ENCODE peak calls at places on chromosomes 16 and 17, in seven cellular contexts. C is thoracic aorta, Q is small intestine, I is heart left ventricle, U is lower lobe of right lung, R is heart right ventricle, T is hepatocyte. H is an unnamed sample.

GRCh38 chr16:31228206-31228605 is 11.3 kb upstream of the PYDC1 start:
- DNase-seq in Q (no peak), T (no peak), U (no peak), I (no peak), C (no peak), R (no peak), H (no peak)

GRCh38 chr17:48577946-48578615 is at the start of gene HOXB4:
- DNase-seq in Q (peak; percentile 30), R (peak; percentile 20), U (peak; percentile 73), T (peak; percentile 76), C (peak; percentile 64), I (peak; percentile 69), H (no peak)

GRCh38 chr17:32805029-32805976 is 71.6 kb downstream of the MYO1D start:
- DNase-seq in T (no peak), R (no peak), C (no peak), Q (no peak), U (no peak), I (no peak), H (no peak)

GRCh38 chr17:74972107-74972972 is at the start of gene HID1:
- DNase-seq in I (peak; percentile 66), Q (peak; percentile 73), U (peak; percentile 79), C (no peak), R (peak; percentile 45), T (peak; percentile 90), H (no peak)

GRCh38 chr17:19418312-19418992 is 7.4 kb downstream of the RNF112 start:
- DNase-seq in R (no peak), C (no peak), Q (no peak), I (no peak), U (no peak), T (peak; percentile 60), H (no peak)

GRCh38 chr17:67377727-67378443 is 804 bp downstream of the PITPNC1 start:
- DNase-seq in T (peak; percentile 74), I (peak; percentile 61), U (peak; percentile 75), C (no peak), R (peak; percentile 46), Q (peak; percentile 29), H (no peak)

GRCh38 chr16:81652798-81653505 is 126.1 kb upstream of the PLCG2 start:
- DNase-seq in R (no peak), U (no peak), T (no peak), C (no peak), I (no peak), Q (no peak), H (no peak)

GRCh38 chr17:20200016-20200788 is 191.0 kb downstream of the SPECC1 start:
- DNase-seq in Q (no peak), C (no peak), T (no peak), U (no peak), I (no peak), R (no peak), H (no peak)

GRCh38 chr17:65987988-65988387 is 203.9 kb downstream of the CEP112 start:
- DNase-seq in I (no peak), C (no peak), R (no peak), T (peak; percentile 35), Q (peak; percentile 70), U (no peak), H (peak; percentile 6)

GRCh38 chr17:9002610-9003354 is 18.5 kb upstream of the NTN1 start:
- DNase-seq in Q (no peak), C (no peak), U (no peak), T (peak; percentile 55), I (no peak), R (no peak), H (no peak)

GRCh38 chr17:68439656-68440290 is 17.5 kb downstream of the WIPI1 start:
- DNase-seq in I (no peak), U (no peak), Q (no peak), R (no peak), T (no peak), C (no peak), H (no peak)

GRCh38 chr17:2853722-2854580 is 57.7 kb downstream of the RAP1GAP2 start:
- DNase-seq in R (no peak), Q (peak; percentile 59), U (peak; percentile 53), I (peak; percentile 51), C (no peak), T (peak; percentile 74), H (no peak)

GRCh38 chr16:84806256-84806889 is 13.4 kb upstream of the CRISPLD2 start:
- DNase-seq in T (peak; percentile 50), I (peak; percentile 81), R (peak; percentile 54), U (peak; percentile 66), Q (no peak), C (no peak), H (no peak)

GRCh38 chr16:89574681-89575246 is 794 bp upstream of the CPNE7 start:
- DNase-seq in R (no peak), C (no peak), U (peak; percentile 67), T (peak; percentile 88), I (no peak), Q (peak; percentile 72), H (no peak)

GRCh38 chr17:69796093-69796492 is 278.9 kb upstream of the KCNJ16 start:
- DNase-seq in U (no peak), R (peak; percentile 13), Q (no peak), C (no peak), I (no peak), T (peak; percentile 6), H (no peak)

GRCh38 chr17:78414178-78415162 is 36.0 kb downstream of the PGS1 start:
- DNase-seq in I (no peak), R (no peak), Q (no peak), U (no peak), C (no peak), T (no peak), H (no peak)

GRCh38 chr17:57603978-57604377 is 141.1 kb downstream of the CCDC182 start:
- DNase-seq in C (no peak), I (no peak), R (no peak), Q (peak; percentile 25), U (peak; percentile 72), T (no peak), H (no peak)

GRCh38 chr17:81550830-81551457 is 1.2 kb downstream of the FAAP100 start:
- DNase-seq in C (no peak), Q (no peak), R (no peak), I (no peak), U (no peak), T (no peak), H (no peak)

GRCh38 chr17:38403491-38403890 is 24.8 kb upstream of the ARHGAP23 start:
- DNase-seq in U (no peak), R (no peak), I (no peak), Q (no peak), T (no peak), C (no peak), H (no peak)

GRCh38 chr16:24188143-24188542 is 68.0 kb upstream of the CACNG3 start:
- DNase-seq in U (no peak), Q (no peak), C (no peak), R (no peak), I (no peak), T (no peak), H (no peak)

DNA sequence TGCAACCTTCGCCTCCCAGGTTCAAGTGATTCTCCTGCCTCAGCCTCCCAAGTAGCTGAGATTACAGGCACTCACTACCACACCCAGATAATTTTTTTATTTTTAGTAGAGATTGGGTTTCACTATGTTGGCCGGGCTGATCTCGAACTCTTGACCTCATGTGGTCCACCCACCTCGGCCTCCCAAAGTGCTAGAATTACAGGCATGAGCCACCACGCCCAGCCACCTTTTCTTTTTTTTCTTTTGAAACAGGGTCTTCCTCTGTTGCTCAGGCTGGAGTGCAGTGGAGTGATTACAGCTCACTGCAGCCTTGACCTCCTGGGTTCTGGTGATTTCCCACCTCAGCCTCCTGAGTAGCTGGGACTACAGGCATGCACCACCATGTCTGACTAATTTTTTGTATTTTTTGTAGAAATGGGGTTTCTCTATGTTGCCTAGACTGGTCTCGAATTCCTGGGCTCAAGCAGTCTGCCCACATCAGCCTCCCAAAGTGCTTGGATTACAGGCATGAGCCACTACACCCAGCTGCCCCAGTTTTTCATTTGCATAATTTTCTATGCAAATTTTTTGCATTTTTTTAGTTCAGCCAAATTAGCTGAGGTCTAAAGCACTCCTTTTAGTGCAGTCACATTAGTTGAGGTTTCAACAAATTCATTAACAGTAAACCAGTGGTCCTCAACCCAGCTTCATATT is 11.3 kb downstream of the WWP2 start:
- DNase-seq in C (no peak), Q (no peak), R (no peak), U (no peak), I (no peak), T (no peak), H (no peak)
- H3K4me3 ChIP-seq in C (no peak overlapping the region), Q (no peak overlapping the region), R (no peak overlapping the region), U (no peak overlapping the region), I (no peak overlapping the region), T (no peak overlapping the region), H (no peak overlapping the region)

GRCh38 chr17:7311110-7311698 is 3.8 kb downstream of the EIF5A start:
- DNase-seq in R (no peak), T (no peak), Q (no peak), U (no peak), C (no peak), I (no peak), H (no peak)
- H3K4me3 ChIP-seq in R (no peak overlapping the region), T (no peak overlapping the region), Q (no peak overlapping the region), U (no peak overlapping the region), C (no peak overlapping the region), I (no peak overlapping the region), H (no peak overlapping the region)

GRCh38 chr17:30219833-30220232 is 15.7 kb downstream of the SLC6A4 start:
- DNase-seq in I (no peak), R (no peak), Q (peak; percentile 85), U (no peak), C (no peak), T (peak; percentile 56), H (no peak)
- H3K4me3 ChIP-seq in I (no peak overlapping the region), R (no peak overlapping the region), Q (no peak overlapping the region), U (no peak overlapping the region), C (no peak overlapping the region), T (no peak overlapping the region), H (no peak overlapping the region)

GRCh38 chr16:29810699-29811169 is 1.3 kb upstream of the PRRT2 start:
- DNase-seq in Q (no peak), U (no peak), T (no peak), C (no peak), R (no peak), I (peak; percentile 43), H (no peak)
- H3K4me3 ChIP-seq in Q (no peak overlapping the region), U (peak overlapping the region; percentile 61), T (no peak overlapping the region), C (peak overlapping the region; percentile 79), R (no peak overlapping the region), I (peak overlapping the region; percentile 62), H (peak overlapping the region; percentile 11)

GRCh38 chr17:1714488-1714979 is 4.4 kb upstream of the TLCD2 start:
- DNase-seq in U (peak; percentile 96), T (peak; percentile 99), Q (peak; percentile 98), R (peak; percentile 100), C (peak; percentile 99), I (peak; percentile 99), H (peak; percentile 68)

GRCh38 chr17:1713878-1714487 is 3.8 kb upstream of the TLCD2 start:
- DNase-seq in I (peak; percentile 36), R (no peak), T (peak; percentile 77), U (peak; percentile 58), Q (peak; percentile 82), C (no peak), H (no peak)

GRCh38 chr17:1711804-1712203 is 1.6 kb upstream of the TLCD2 start:
- DNase-seq in C (no peak), U (no peak), R (no peak), T (no peak), Q (no peak), I (no peak), H (no peak)

GRCh38 chr17:1712271-1712670 is 2.1 kb upstream of the TLCD2 start:
- DNase-seq in C (no peak), R (no peak), U (no peak), T (no peak), Q (no peak), I (no peak), H (no peak)

GRCh38 chr17:1713160-1713877 is 3.1 kb upstream of the TLCD2 start:
- DNase-seq in U (no peak), C (no peak), I (no peak), T (peak; percentile 10), R (no peak), Q (no peak), H (no peak)
- H3K4me3 ChIP-seq in U (peak overlapping the region; percentile 82), C (peak overlapping the region; percentile 99), I (peak overlapping the region; percentile 96), T (no peak overlapping the region), R (peak overlapping the region; percentile 23), Q (peak overlapping the region; percentile 75), H (peak overlapping the region; percentile 77)